ENCODE peak calls at places on chromosomes 4 and X, in five cellular contexts. S is lower leg skin, Y is prostate gland, I is suprapubic skin, B is breast epithelium. W is an unnamed sample.
A peak's percentile ranks its signal among the peaks of the same experiment; 100 is the strongest.

GRCh38 chr4:113452868-113453620 is 308.5 kb downstream of the CAMK2D start:
- DNase-seq in S (no peak), Y (no peak), I (no peak), B (no peak), W (no peak)

GRCh38 chr4:73525611-73526010 is 44.1 kb downstream of the AFM start:
- DNase-seq in S (no peak), Y (no peak), I (no peak), B (no peak), W (no peak)

GRCh38 chr4:153509724-153510123 is 43.6 kb downstream of the TMEM131L start:
- DNase-seq in S (no peak), Y (peak; percentile 32), I (no peak), B (no peak), W (no peak)

GRCh38 chr4:78552398-78553396 is 1.1 kb downstream of the ANXA3 start:
- DNase-seq in S (no peak), Y (peak; percentile 51), I (no peak), B (no peak), W (no peak)

GRCh38 chrX:134502686-134503085 is 42.7 kb downstream of the HPRT1 start:
- DNase-seq in S (no peak), Y (no peak), I (no peak), B (no peak), W (no peak)

GRCh38 chrX:97060019-97060418 is 176.3 kb downstream of the RPA4 start:
- DNase-seq in S (no peak), Y (no peak), I (no peak), B (no peak), W (no peak)

GRCh38 chrX:153400146-153401132 is 711 bp downstream of the PNMA6E start:
- DNase-seq in S (no peak), Y (no peak), I (no peak), B (no peak), W (peak; percentile 29)

GRCh38 chr4:105943234-105943633 is 48.0 kb downstream of the NPNT start:
- DNase-seq in S (no peak), Y (no peak), I (no peak), B (no peak), W (no peak)

GRCh38 chr4:174275101-174275500 is 8.4 kb downstream of the FBXO8 start:
- DNase-seq in S (no peak), Y (no peak), I (no peak), B (no peak), W (no peak)

GRCh38 chr4:98027827-98028226 is 115.4 kb downstream of the STPG2 start:
- DNase-seq in S (no peak), Y (no peak), I (no peak), B (no peak), W (no peak)

GRCh38 chr4:3299122-3299521 is 6.3 kb downstream of the RGS12 start:
- DNase-seq in S (peak; percentile 78), Y (no peak), I (peak; percentile 23), B (peak; percentile 10), W (no peak)

GRCh38 chr4:148216866-148217814 is 225.1 kb downstream of the NR3C2 start:
- DNase-seq in S (no peak), Y (no peak), I (no peak), B (no peak), W (no peak)

GRCh38 chr4:163866728-163867313 is 372.3 kb downstream of the TMA16 start:
- DNase-seq in S (no peak), Y (no peak), I (no peak), B (no peak), W (no peak)

GRCh38 chr4:139624441-139625130 is 41.0 kb upstream of the MGST2 start:
- DNase-seq in S (no peak), Y (no peak), I (no peak), B (no peak), W (no peak)

GRCh38 chr4:180665994-180666818 is 1577.0 kb upstream of the TENM3 start:
- DNase-seq in S (no peak), Y (no peak), I (no peak), B (no peak), W (no peak)

GRCh38 chrX:120718969-120719368 is 89.1 kb upstream of the C1GALT1C1 start:
- DNase-seq in S (no peak), Y (no peak), I (no peak), B (no peak), W (no peak)

GRCh38 chr4:26185436-26185835 is 135.4 kb upstream of the RBPJ start:
- DNase-seq in S (no peak), Y (no peak), I (no peak), B (no peak), W (no peak)

DNA sequence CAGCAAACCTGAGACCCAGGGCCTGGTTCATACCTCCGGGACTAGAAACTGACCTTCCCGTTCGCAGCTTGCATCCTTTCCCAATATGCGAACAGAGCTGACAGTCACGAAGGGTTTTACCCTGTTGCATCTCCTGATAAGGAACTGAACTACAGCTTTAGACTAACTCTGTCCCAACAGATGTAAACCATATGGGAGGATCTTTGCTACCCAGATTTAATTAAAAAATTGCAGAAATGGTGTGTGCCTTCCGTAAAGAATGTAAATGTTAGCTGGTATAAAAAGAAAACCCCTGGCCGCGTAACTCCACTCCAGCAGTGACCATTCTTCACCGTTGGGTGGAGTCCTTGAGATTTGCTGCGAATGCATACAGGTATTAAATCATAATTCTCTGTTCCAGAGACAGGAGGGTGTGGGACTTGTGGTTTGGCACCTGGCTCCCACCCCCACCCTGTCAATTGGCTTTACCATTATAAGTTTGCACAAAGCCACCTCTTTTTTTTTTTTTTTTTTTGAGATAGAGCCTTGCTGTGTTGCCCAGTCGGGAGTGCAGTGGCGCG is 40.6 kb upstream of the SORCS2 start:
- DNase-seq in S (no peak), Y (no peak), I (no peak), B (no peak), W (no peak)
- TF ChIP-seq CTCF in S (no peak), Y (no peak), I (no peak), B (no peak), W (no peak)

GRCh38 chrX:133366735-133367134 is 48.6 kb downstream of the GPC4 start:
- DNase-seq in S (no peak), Y (no peak), I (no peak), B (no peak), W (no peak)
- TF ChIP-seq CTCF in S (no peak), Y (no peak), I (no peak), B (no peak), W (no peak)

DNA sequence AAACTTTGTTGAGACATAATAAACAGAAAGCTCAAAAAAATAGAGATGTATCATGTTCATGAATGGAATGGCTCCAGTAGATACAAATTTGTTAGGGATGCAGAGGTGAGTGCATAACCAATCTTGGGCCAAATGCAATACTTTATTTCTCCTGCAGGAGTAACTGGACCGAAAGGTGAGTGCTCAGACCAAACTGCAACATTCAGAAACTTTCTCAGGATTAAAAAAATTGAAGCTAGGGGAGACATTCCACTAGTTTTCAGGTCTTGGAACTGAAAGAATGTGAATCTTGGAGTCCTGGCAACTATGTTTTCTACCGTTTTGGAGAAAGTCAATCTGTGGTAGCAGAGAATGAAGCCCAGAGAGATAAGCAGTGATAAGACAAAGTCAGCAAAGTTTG is 21.2 kb upstream of the LCORL start:
- DNase-seq in S (no peak), Y (no peak), I (no peak), B (no peak), W (no peak)
- TF ChIP-seq CTCF in S (no peak), Y (no peak), I (no peak), B (no peak), W (no peak)

DNA sequence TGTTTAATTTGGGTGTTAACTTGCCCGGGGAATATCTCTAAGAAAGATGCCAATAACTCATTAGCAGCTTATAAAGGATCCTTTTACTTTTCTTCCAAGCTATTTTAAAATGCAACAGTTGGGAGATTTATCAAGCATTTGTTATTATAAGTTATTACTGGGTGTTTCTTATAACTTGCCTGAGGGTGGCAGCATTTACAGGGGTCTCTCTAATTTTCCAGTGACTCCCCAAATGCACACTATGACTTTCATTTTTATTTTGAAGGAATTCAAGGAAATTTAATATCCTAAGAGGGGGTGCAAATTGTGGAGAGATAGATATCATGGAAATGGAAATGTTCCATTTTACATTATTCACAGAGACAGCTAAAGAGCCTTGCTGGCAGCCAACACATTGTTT is 138.0 kb downstream of the PDGFRA start:
- DNase-seq in S (no peak), Y (no peak), I (no peak), B (no peak), W (no peak)
- TF ChIP-seq CTCF in S (no peak), Y (no peak), I (no peak), B (no peak), W (no peak)

DNA sequence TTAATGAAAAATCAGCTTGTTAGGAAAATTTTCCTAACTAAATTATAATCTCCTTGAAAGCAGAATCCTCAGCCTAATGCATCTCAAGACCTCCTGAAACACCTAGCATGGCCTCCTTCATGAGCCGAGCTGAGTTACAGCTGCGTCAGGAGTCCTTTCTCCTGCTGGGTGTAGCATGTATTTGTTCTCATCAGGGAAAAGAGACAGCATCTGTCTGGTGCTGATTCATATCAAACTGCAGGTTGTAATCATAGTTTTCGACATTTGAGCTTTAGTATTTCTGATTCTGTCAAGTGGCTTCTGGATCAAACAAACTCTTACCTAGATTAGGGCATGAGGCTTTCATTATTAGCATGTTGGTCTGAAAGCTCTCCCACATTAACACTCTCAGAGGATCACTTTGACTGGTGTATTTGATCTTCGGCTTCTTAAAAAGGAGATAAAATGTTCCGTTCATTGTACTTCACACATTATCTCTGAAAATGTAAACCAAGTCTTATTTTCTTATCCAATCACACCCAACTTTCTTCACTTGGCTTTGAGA is 140.1 kb upstream of the FRG1 start:
- DNase-seq in S (no peak), Y (no peak), I (no peak), B (no peak), W (no peak)
- TF ChIP-seq CTCF in S (no peak), Y (no peak), I (no peak), B (no peak), W (no peak)

DNA sequence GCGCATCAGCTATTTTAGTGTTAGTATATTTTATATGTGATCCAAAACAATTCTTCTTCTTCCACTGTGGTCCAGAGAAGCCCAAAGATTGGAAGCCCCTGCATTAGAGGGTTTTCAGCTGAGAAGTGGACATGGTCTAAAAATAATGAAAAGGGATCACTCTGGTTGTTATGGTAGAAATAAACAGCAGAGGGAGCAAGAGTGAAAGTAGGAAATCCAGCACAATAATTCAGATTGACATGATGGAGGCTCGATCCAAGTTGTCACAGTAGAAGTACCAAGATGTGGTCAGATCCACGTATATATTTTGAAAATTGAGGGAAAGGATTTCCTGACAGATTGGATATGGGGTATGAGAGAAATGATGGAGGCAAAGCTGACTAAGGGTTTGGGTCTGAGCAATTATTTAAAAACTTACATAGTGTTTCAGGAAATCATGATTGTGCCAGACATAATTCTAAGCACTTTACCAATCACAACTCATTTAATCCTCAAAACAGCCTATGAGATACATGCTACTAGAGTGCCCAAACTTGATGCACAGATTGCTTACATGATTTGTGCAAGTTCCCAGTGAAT is 17.0 kb upstream of the TMEM144 start:
- DNase-seq in S (no peak), Y (no peak), I (no peak), B (no peak), W (no peak)
- TF ChIP-seq CTCF in S (no peak), Y (no peak), I (peak; percentile 36), B (peak; percentile 48), W (no peak)

DNA sequence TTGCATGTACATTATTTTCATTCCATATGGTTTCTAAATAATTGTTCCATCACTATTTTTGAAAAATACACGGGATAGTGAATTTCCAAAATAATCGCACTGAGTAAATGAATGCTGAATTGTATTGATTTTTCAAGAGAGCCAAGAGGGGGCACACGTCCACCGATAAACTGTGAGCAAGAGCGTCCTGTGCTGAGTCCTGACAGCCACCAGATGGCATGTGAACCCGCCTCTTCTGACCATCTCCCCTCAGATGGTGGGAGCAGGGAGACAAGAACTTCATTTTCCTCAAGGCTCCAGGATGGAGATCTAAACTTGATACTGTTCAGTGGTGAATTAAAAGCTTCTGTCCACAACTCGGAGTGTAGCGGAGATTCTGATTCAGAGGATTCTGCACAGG is 30.6 kb upstream of the IL9R start:
- DNase-seq in S (no peak), Y (no peak), I (no peak), B (no peak), W (no peak)
- TF ChIP-seq CTCF in S (no peak), Y (no peak), I (peak; percentile 10), B (no peak), W (no peak)

W was measured in activated B cell treated with CpG ODN at 0.5 μM for 24 hours.